ENCODE peak calls at places on chromosomes 2 and 18, in four cellular contexts. U is ureter, F is MM.1S, D is M059J. N is an unnamed sample.

GRCh38 chr2:9247786-9248185 is 41.2 kb downstream of the ASAP2 start:
- DNase-seq in D (no peak), F (no peak), U (no peak), N (no peak)

GRCh38 chr2:169329669-169330554 is 32.4 kb downstream of the LRP2 start:
- DNase-seq in F (no peak), D (no peak), U (no peak), N (no peak)

GRCh38 chr2:237734905-237735623 is 63.5 kb upstream of the RBM44 start:
- DNase-seq in D (no peak), U (no peak), F (no peak), N (no peak)

GRCh38 chr2:109318949-109319342 is 189.9 kb downstream of the SH3RF3 start:
- DNase-seq in D (no peak), U (no peak), F (no peak), N (no peak)

GRCh38 chr2:138615257-138615656 is 113.7 kb downstream of the SPOPL start:
- DNase-seq in U (no peak), F (no peak), D (peak), N (peak)

GRCh38 chr18:24659837-24660720 is 199.6 kb downstream of the HRH4 start:
- DNase-seq in F (peak), U (no peak), D (peak), N (no peak)

GRCh38 chr2:156748238-156748637 is 312.1 kb downstream of the GPD2 start:
- DNase-seq in U (no peak), D (no peak), F (no peak), N (no peak)

GRCh38 chr2:224958873-224959272 is 83.4 kb downstream of the DOCK10 start:
- DNase-seq in F (no peak), D (no peak), U (no peak), N (no peak)

GRCh38 chr2:20144861-20145260 is 80.1 kb downstream of the SDC1 start:
- DNase-seq in U (peak), D (no peak), F (no peak), N (no peak)

GRCh38 chr2:70607121-70607551 is 53.5 kb upstream of the TGFA start:
- DNase-seq in F (no peak), D (peak), U (no peak), N (peak)

GRCh38 chr2:3503046-3503445 is 16.3 kb downstream of the ADI1 start:
- DNase-seq in D (no peak), U (no peak), F (no peak), N (no peak)

GRCh38 chr2:149166958-149167810 is 128.7 kb downstream of the LYPD6B start:
- DNase-seq in U (no peak), D (peak), F (peak), N (peak)

GRCh38 chr2:9539530-9539929 is 16.1 kb downstream of the ADAM17 start:
- DNase-seq in D (no peak), F (no peak), U (no peak), N (no peak)

GRCh38 chr2:9837451-9837850 is 5.8 kb upstream of the TAF1B start:
- DNase-seq in F (no peak), D (no peak), U (no peak), N (no peak)

GRCh38 chr18:26438980-26439379 is 109.4 kb downstream of the KCTD1 start:
- DNase-seq in D (no peak), U (no peak), F (no peak), N (no peak)

GRCh38 chr18:79616651-79617518 is 62.7 kb upstream of the CTDP1 start:
- DNase-seq in D (no peak), F (no peak), U (peak), N (no peak)

GRCh38 chr2:157246212-157247067 is 11.1 kb upstream of the GALNT5 start:
- DNase-seq in D (peak), U (no peak), F (no peak), N (peak)

GRCh38 chr18:75775121-75775520 is 347.6 kb upstream of the SMIM21 start:
- DNase-seq in D (no peak), F (no peak), U (no peak), N (no peak)